ENCODE peak calls at places on chromosomes 1 and 21, in five cellular contexts. V is WTC11, O is K562, N is A549, J is GM12878. Z is an unnamed sample.

GRCh38 chr1:229164338-229164737 is 106.6 kb upstream of the RAB4A start:
- DNase-seq in N (no peak), O (no peak), J (no peak), V (no peak), Z (no peak)

GRCh38 chr1:47786301-47786700 is 210.9 kb downstream of the TRABD2B start:
- DNase-seq in V (no peak), J (no peak), O (no peak), N (no peak), Z (no peak)

GRCh38 chr1:185957441-185958363 is 223.5 kb downstream of the HMCN1 start:
- DNase-seq in O (no peak), V (no peak), N (no peak), J (no peak), Z (no peak)

GRCh38 chr1:74463301-74463988 is 49.0 kb downstream of the LRRC53 start:
- DNase-seq in V (no peak), J (peak; percentile 9), O (no peak), N (no peak), Z (no peak)

GRCh38 chr1:99751877-99752504 is 14.4 kb downstream of the FRRS1 start:
- DNase-seq in J (peak; percentile 73), N (no peak), O (no peak), V (no peak), Z (no peak)

GRCh38 chr1:155254714-155255242 is 505 bp downstream of the ENTREP3 start:
- DNase-seq in N (no peak), J (no peak), V (no peak), O (no peak), Z (no peak)

GRCh38 chr1:219433471-219434131 is 179.3 kb downstream of the ZC3H11B start:
- DNase-seq in N (no peak), V (no peak), J (no peak), O (no peak), Z (no peak)

GRCh38 chr1:143698016-143698415 is 273.8 kb downstream of the FAM72C start:
- DNase-seq in N (peak; percentile 69), V (peak; percentile 64), O (peak; percentile 74), J (no peak), Z (peak; percentile 15)

GRCh38 chr1:179867493-179868330 is 9.9 kb downstream of the TOR1AIP2 start:
- DNase-seq in V (peak; percentile 70), O (peak; percentile 60), J (no peak), N (peak; percentile 54), Z (peak; percentile 58)

GRCh38 chr1:160357286-160358002 is 9.4 kb upstream of the NHLH1 start:
- DNase-seq in O (no peak), N (no peak), J (no peak), V (no peak), Z (no peak)

GRCh38 chr1:205812271-205812877 is 624 bp downstream of the SLC41A1 start:
- DNase-seq in O (peak; percentile 56), J (no peak), N (no peak), V (peak; percentile 43), Z (no peak)

GRCh38 chr1:153343811-153344717 is 4.6 kb downstream of the PGLYRP4 start:
- DNase-seq in V (no peak), J (no peak), N (no peak), O (peak; percentile 64), Z (no peak)

GRCh38 chr1:109148838-109149555 is 35.1 kb downstream of the ELAPOR1 start:
- DNase-seq in J (no peak), O (no peak), N (no peak), V (no peak), Z (no peak)

GRCh38 chr1:91730781-91731732 is 154.9 kb downstream of the TGFBR3 start:
- DNase-seq in O (peak; percentile 62), V (no peak), J (no peak), N (peak; percentile 29), Z (no peak)

GRCh38 chr21:32256873-32257620 is 21.8 kb downstream of the MIS18A start:
- DNase-seq in O (no peak), J (no peak), V (no peak), N (peak; percentile 27), Z (no peak)

GRCh38 chr1:11653101-11653601 is 1.1 kb downstream of the FBXO2 start:
- DNase-seq in O (no peak), V (peak; percentile 55), N (no peak), J (no peak), Z (peak; percentile 93)

GRCh38 chr1:11749203-11749689 is 12.7 kb upstream of the C1orf167 start:
- DNase-seq in N (peak; percentile 59), J (no peak), V (peak; percentile 60), O (peak; percentile 94), Z (peak; percentile 44)

GRCh38 chr1:83626603-83627002 is 372.3 kb downstream of the TTLL7 start:
- DNase-seq in V (no peak), N (no peak), J (peak; percentile 12), O (no peak), Z (no peak)

GRCh38 chr21:14554948-14555347 is 8.8 kb upstream of the SAMSN1 start:
- DNase-seq in J (no peak), N (no peak), V (no peak), O (no peak), Z (no peak)

GRCh38 chr1:55506686-55507577 is 291.8 kb upstream of the USP24 start:
- DNase-seq in V (no peak), N (peak; percentile 78), O (no peak), J (no peak), Z (no peak)

GRCh38 chr1:11537380-11537764 is 58.4 kb downstream of the DISP3 start:
- DNase-seq in O (no peak), J (no peak), V (no peak), N (no peak), Z (no peak)

GRCh38 chr1:159790237-159790917 is 9.6 kb downstream of the DUSP23 start:
- DNase-seq in V (peak; percentile 24), N (peak; percentile 36), J (no peak), O (peak; percentile 49), Z (peak; percentile 16)

GRCh38 chr1:184915463-184916080 is 58.7 kb downstream of the NIBAN1 start:
- DNase-seq in V (no peak), O (no peak), N (no peak), J (no peak), Z (no peak)

GRCh38 chr1:63112155-63112914 is 210.0 kb upstream of the FOXD3 start:
- DNase-seq in V (no peak), J (no peak), O (no peak), N (no peak), Z (no peak)

GRCh38 chr1:33060579-33061083 is 20.3 kb upstream of the AZIN2 start:
- DNase-seq in N (peak; percentile 29), V (no peak), J (no peak), O (no peak), Z (no peak)

GRCh38 chr1:168396940-168397680 is 116.4 kb downstream of the TBX19 start:
- DNase-seq in V (no peak), N (no peak), J (no peak), O (no peak), Z (no peak)

GRCh38 chr1:109777980-109778625 is 14.4 kb upstream of the EPS8L3 start:
- DNase-seq in O (no peak), J (no peak), N (no peak), V (peak; percentile 6), Z (no peak)

GRCh38 chr1:221683681-221684080 is 58.2 kb downstream of the DUSP10 start:
- DNase-seq in N (no peak), O (no peak), V (no peak), J (no peak), Z (no peak)
- TF ChIP-seq ESRRA in N (no peak), O (no peak), V (no peak), J (no peak), Z (no peak)

DNA sequence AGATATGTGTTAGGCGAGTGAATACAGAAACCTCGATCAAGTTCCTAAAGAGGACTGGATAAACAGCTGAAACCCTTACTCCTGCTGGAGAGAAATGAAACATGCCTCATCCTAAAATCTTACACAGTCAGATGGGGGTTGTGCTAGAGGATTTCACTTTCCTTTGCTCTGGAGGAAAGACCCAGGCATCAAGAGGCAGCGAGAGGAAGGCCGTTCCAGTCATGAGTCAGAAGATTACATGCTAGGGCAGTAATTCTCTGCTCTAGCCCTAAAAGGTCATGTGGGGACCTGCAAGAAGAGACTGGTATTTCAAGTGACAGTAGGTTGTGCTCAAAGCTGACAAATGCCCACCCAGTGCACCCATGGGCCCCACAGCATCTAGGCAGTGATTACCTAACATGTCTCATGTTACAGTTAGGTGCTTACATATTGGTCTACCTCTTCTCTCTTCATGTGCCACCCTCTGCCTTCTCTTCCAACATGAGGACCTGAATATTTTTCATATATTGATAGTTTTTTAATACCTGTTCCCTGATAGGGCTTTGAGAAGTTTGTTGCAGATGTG is 99.6 kb upstream of the BEND5 start:
- DNase-seq in J (no peak), O (no peak), N (peak; percentile 7), V (no peak), Z (no peak)
- TF ChIP-seq ESRRA in J (no peak), O (no peak), N (no peak), V (no peak), Z (no peak)

GRCh38 chr1:24862775-24863483 is 67.1 kb downstream of the RUNX3 start:
- DNase-seq in J (no peak), V (no peak), O (no peak), N (no peak), Z (no peak)

GRCh38 chr1:24865168-24865567 is 64.9 kb downstream of the RUNX3 start:
- DNase-seq in N (no peak), O (no peak), J (no peak), V (no peak), Z (no peak)

GRCh38 chr1:24865587-24865986 is 64.5 kb downstream of the RUNX3 start:
- DNase-seq in N (no peak), V (no peak), J (no peak), O (no peak), Z (no peak)

GRCh38 chr1:24866211-24867063 is 63.6 kb downstream of the RUNX3 start:
- DNase-seq in J (no peak), N (no peak), O (no peak), V (no peak), Z (no peak)

GRCh38 chr1:24864409-24864808 is 65.7 kb downstream of the RUNX3 start:
- DNase-seq in V (no peak), J (no peak), O (no peak), N (no peak), Z (peak; percentile 75)
- TF ChIP-seq ESRRA in V (no peak), J (no peak), O (no peak), N (no peak), Z (no peak)

GRCh38 chr1:70909262-70909817 is 138.3 kb downstream of the PTGER3 start:
- DNase-seq in N (no peak), V (no peak), J (no peak), O (no peak), Z (no peak)
- TF ChIP-seq ESRRA in N (no peak), V (no peak), J (no peak), O (no peak), Z (no peak)

DNA sequence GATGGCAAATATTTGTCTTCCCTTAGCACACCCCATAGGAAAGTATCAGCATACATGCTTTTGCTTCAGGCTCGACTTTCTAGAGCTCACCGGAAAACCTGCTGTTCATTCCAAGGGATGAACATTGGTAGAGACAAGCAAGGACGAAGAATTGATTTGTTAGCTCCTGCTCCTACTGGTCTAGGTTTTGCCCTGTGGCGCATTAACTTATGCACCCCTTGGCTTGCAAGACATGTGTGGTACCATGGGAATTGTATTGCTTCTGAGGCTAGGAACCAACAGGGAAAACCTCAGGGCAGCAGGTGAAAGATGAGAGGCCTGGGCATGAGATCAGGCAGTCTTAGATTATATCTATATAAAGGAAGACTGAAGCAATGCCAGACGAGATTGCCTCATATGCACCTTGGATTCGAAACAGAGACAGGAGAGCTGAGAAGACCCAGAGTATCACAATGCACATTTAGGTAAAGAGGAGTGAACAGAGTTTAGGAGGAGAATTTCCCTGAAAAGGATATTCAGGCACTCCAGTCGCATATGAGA is 771.2 kb upstream of the B3GALT2 start:
- DNase-seq in V (no peak), O (no peak), N (no peak), J (no peak), Z (no peak)
- TF ChIP-seq ESRRA in V (no peak), O (no peak), N (no peak), J (no peak), Z (no peak)